ENCODE peak calls at places on chromosomes 6 and 20, in four cellular contexts. E, K, H and O are unnamed samples. For H3K27me3, the result is how much of the 10 kb centered on the place peaks cover.

GRCh38 chr20:20492521-20493334 is 124.8 kb downstream of the INSM1 start:
- DNase-seq in E (no peak), H (no peak), K (no peak), O (peak)

GRCh38 chr6:116190550-116190949 is 63.3 kb downstream of the TSPYL4 start:
- DNase-seq in K (no peak), H (no peak), E (peak), O (no peak)

GRCh38 chr20:51591871-51592270 is 49.4 kb upstream of the NFATC2 start:
- DNase-seq in E (no peak), K (no peak), H (no peak), O (no peak)

GRCh38 chr20:64000906-64001305 is 20.0 kb downstream of the PRPF6 start:
- DNase-seq in H (no peak), K (no peak), E (no peak), O (no peak)

GRCh38 chr6:44161997-44162338 is 3.3 kb downstream of the CAPN11 start:
- DNase-seq in E (no peak), H (no peak), K (no peak), O (no peak)

GRCh38 chr6:157638779-157639178 is 184.3 kb upstream of the SNX9 start:
- DNase-seq in K (no peak), H (no peak), E (no peak), O (no peak)

GRCh38 chr6:118896339-118897136 is 2.6 kb downstream of the ASF1A start:
- DNase-seq in K (no peak), E (peak), H (no peak), O (peak)

GRCh38 chr6:148968636-148969270 is 221.9 kb downstream of the UST start:
- DNase-seq in K (no peak), E (no peak), H (no peak), O (no peak)

GRCh38 chr6:131946404-131946991 is 4.7 kb downstream of the CCN2 start:
- DNase-seq in E (no peak), H (no peak), K (no peak), O (no peak)

GRCh38 chr6:157725836-157726235 is 97.2 kb upstream of the SNX9 start:
- DNase-seq in K (no peak), H (no peak), E (no peak), O (no peak)

GRCh38 chr6:111759413-111759835 is 113.8 kb downstream of the FYN start:
- DNase-seq in H (no peak), E (no peak), K (no peak), O (no peak)

GRCh38 chr6:111761783-111762312 is 111.4 kb downstream of the FYN start:
- DNase-seq in E (peak), H (no peak), K (no peak), O (no peak)

GRCh38 chr6:111757342-111757741 is 115.9 kb downstream of the FYN start:
- DNase-seq in E (no peak), K (no peak), H (no peak), O (no peak)

GRCh38 chr6:111758608-111759293 is 114.5 kb downstream of the FYN start:
- DNase-seq in H (no peak), K (no peak), E (no peak), O (no peak)

DNA sequence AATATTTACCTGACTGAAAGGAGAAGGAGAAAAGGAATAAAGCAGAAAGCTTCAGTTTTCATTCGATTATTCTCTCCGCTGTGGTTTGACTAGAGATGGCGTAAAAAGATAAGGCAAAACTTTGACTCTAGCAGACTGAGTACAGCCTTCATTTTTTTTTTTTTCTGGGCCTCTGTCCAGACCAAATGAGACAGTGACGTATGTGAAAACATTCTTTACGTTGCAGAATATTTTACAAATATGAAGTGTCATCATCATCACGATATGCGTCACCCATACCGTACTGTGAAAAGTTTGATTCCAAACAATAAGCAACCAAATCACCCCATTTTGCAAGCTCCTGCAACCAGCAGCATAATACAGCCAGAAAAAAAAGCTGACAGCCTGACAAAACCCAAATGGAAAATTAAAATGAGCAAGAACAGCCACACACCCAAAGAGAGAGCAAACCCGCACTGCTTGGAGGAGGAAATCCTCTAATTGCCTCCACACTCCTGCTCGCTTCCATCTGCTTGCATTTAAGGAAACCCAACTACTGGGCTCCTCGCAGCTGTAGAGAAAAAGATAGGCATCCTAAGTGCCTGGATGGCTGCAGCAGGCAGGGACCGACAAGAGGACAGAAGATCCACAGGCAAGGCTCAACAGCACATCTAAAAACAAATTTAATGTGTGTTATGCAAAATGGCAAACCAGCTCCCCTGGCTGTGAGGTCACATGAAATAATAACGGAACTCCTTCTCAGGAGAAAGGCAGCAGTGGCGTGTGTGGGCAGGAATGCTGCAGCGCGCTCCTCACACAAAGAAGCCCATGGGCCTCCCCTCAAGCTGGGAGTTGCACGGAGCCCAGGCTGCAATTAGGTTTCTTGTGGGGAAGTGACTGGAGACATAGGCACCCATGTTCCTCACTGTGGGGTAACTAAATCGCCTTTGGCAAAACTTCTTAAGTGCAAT is 113.1 kb downstream of the FYN start:
- DNase-seq in H (no peak), E (peak), K (no peak), O (no peak)
- H3K4me3 ChIP-seq in H (no peak), E (no peak), K (no peak), O (no peak)

GRCh38 chr20:46212252-46212651 is 94.1 kb downstream of the CD40 start:
- DNase-seq in H (no peak), K (no peak), E (no peak), O (no peak)

GRCh38 chr20:46210672-46211330 is 92.7 kb downstream of the CD40 start:
- DNase-seq in H (peak), E (no peak), K (no peak), O (no peak)

GRCh38 chr20:46213946-46214830 is 94.1 kb downstream of the CDH22 start:
- DNase-seq in H (peak), E (peak), K (peak), O (peak)

GRCh38 chr20:46211331-46211722 is 93.2 kb downstream of the CD40 start:
- DNase-seq in E (no peak), H (no peak), K (no peak), O (no peak)

DNA sequence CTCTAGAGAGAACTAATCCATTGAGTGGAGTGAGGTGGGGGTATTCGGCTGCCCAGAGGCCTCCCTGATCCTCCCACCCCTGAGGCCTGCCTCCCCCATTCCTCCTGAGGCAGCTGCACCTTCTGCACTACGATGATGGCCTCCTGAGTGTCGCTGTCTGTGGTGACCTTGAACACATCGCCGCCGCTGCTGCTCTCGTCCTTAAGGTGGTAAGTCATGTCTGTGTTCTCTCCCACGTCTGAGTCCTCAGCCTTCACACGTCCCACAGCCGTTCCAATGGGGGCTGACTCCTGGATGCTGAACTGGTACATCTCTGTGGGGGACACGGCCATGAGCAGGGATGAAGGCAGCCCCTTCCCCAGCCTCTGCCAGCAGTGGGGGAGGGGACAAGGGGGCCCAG is 94.8 kb downstream of the CD40 start:
- DNase-seq in K (no peak), E (no peak), H (no peak), O (no peak)
- H3K27me3 ChIP-seq in K (under half), E (under half), H (under half), O (under half)

GRCh38 chr6:169779092-169779815 is 27.8 kb downstream of the ERMARD start:
- DNase-seq in E (no peak), H (no peak), K (no peak), O (no peak)
- H3K4me3 ChIP-seq in E (no peak), H (no peak), K (no peak), O (no peak)

DNA sequence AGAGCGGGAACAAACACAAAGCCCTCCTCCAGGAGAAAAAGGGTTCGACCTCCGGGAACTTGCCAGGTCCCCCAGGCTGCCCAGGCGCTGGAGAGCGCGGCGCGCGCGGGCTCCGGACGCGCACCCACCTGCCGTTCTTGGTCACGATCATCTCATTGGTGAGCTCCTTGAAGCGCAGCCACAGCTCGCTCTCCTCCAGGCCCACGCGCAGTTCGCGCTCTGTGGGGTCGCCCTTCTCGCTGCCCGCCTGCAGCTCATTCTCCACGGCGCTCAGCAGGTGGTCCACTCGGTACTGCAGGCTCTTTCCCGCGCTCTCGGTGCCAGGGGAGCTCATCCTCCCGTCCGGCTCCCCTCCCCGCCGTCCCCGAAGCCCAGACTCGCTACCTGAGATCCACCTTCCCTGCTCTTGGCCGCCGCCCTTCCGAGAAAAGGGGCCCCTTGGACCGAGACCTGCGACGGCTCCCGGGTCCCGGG is 356 bp downstream of the TBXT start:
- DNase-seq in H (no peak), E (no peak), K (no peak), O (peak)
- H3K27me3 ChIP-seq in H (half or more), E (half or more), K (under half), O (half or more)

GRCh38 chr6:39194466-39194865 is 34.8 kb downstream of the KCNK5 start:
- DNase-seq in H (no peak), K (no peak), E (no peak), O (no peak)

GRCh38 chr6:39199541-39199940 is 29.7 kb downstream of the KCNK5 start:
- DNase-seq in E (no peak), H (no peak), K (no peak), O (no peak)

GRCh38 chr6:39197521-39198500 is 31.5 kb downstream of the KCNK5 start:
- DNase-seq in E (no peak), K (no peak), H (no peak), O (no peak)

GRCh38 chr6:39195792-39196385 is 33.4 kb downstream of the KCNK5 start:
- DNase-seq in H (no peak), K (no peak), E (no peak), O (no peak)

GRCh38 chr6:39196648-39197047 is 32.6 kb downstream of the KCNK5 start:
- DNase-seq in K (no peak), E (peak), H (no peak), O (no peak)
- H3K4me3 ChIP-seq in K (no peak), E (no peak), H (no peak), O (no peak)

DNA sequence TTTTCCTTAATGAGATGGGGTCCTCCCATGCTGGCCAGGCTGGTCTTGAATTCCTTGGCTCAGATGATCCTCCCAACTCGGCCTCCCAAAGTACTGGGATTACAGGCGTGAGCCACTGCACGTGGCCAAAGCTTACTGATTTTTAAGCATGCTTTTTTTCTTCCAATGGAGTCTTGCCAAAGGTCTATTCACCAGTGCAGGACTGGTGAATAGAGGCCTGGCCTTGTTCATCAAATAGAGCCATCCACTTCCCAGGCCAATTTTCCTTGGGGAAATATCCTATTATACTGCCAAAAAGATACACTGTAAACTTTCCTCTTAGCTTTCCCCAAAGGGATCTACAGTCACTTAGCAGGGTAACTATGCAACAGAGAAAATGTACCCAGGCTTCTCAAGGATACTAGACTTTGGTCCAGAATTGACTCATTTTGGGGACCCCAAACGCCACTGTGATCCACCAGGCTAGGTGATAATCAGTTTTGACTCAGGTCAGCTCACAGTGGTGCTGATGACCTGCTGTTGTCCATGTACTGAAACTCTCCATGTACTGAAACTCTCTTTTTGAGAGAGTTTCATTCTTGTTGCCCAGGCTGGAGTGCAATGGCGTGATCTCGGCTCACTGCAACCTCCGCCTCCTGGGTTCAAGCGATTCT is 91.8 kb downstream of the REPS1 start:
- DNase-seq in H (no peak), E (no peak), K (no peak), O (no peak)
- H3K27me3 ChIP-seq in H (under half), E (under half), K (under half), O (under half)

DNA sequence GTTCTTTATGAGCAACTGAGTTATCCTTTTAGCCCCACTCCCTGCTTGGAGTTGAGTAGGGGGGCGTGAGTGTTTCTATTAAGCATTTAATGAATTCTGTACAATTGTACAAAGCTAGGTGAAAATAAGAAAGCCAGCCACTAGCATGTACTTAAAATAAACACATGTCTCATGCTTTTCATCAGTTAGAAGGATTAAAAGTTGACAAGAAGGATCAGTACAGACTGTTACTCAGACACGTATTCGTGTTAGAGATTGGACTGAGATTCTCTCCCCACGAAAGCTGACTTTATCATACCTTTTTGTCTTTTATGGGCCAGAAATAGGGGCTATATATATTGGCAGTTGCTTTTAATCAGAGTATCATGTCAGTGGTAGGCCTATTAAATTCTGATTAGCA is 1.7 kb downstream of the HSF2 start:
- DNase-seq in H (no peak), E (no peak), K (no peak), O (no peak)
- H3K4me3 ChIP-seq in H (peak), E (peak), K (peak), O (no peak)

GRCh38 chr20:13220857-13221297 is at the start of gene ISM1:
- DNase-seq in K (peak), E (peak), H (no peak), O (peak)

GRCh38 chr20:13220194-13220856 is 749 bp upstream of the ISM1 start:
- DNase-seq in E (peak), K (peak), H (peak), O (peak)

GRCh38 chr20:13221673-13222318 is 722 bp downstream of the ISM1 start:
- DNase-seq in K (peak), H (peak), E (peak), O (peak)

GRCh38 chr20:13222319-13222716 is 1.2 kb downstream of the ISM1 start:
- DNase-seq in E (no peak), H (no peak), K (no peak), O (peak)

DNA sequence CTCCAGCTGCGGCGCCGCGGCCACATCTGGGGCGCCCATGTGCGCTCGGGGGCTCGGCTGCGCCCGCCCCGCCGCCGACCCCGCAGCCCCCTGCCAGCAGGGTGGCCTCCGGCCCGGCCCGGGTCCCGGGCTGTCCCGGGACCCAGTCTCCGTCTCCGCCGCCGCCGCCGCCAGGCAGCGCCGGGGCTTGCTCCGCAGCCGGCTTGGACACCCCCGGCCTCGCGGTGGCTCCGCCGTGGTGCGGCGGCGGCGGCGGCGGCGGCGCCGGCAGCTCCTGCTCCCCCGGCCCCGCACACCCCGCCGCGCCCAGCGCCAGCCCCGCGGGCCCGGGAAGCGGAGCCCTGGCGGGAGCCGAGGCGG is 219 bp downstream of the ISM1 start:
- DNase-seq in E (no peak), K (no peak), H (no peak), O (no peak)
- H3K27me3 ChIP-seq in E (half or more), K (under half), H (half or more), O (half or more)

GRCh38 chr20:47926731-47927130 is 141.4 kb upstream of the SULF2 start:
- DNase-seq in H (no peak), K (no peak), E (no peak), O (no peak)
- H3K4me3 ChIP-seq in H (no peak), K (no peak), E (no peak), O (no peak)

DNA sequence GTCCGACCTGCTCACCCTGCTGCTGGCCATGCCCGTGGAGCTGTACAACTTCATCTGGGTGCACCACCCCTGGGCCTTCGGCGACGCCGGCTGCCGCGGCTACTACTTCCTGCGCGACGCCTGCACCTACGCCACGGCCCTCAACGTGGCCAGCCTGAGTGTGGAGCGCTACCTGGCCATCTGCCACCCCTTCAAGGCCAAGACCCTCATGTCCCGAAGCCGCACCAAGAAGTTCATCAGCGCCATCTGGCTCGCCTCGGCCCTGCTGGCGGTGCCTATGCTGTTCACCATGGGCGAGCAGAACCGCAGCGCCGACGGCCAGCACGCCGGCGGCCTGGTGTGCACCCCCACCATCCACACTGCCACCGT is 885 bp downstream of the NTSR1 start:
- DNase-seq in E (no peak), H (no peak), K (no peak), O (no peak)
- H3K27me3 ChIP-seq in E (under half), H (under half), K (under half), O (under half)